ENCODE peak calls at places on chromosomes 2 and 18, in ten cellular contexts. A, E, U, O, I, C, N, T, B and S are unnamed samples. For H3K4me1 and H3K36me3, the result is how much of the 10 kb centered on the place peaks cover.

GRCh38 chr2:231900486-231900942 is 25.7 kb downstream of the NPPC start:
- DNase-seq in C (peak), O (peak), E (peak), U (peak), T (peak), B (peak), A (peak), N (peak), I (peak), S (peak)

GRCh38 chr18:33034941-33035340 is 262.1 kb upstream of the KLHL14 start:
- DNase-seq in T (no peak), O (no peak), U (no peak), A (no peak), E (no peak), B (no peak), N (no peak), C (no peak), I (no peak), S (no peak)

GRCh38 chr2:11597538-11598225 is 63.8 kb downstream of the GREB1 start:
- DNase-seq in C (no peak), A (no peak), N (no peak), E (no peak), O (no peak), T (no peak), U (no peak), B (no peak), I (no peak), S (no peak)

GRCh38 chr18:13548106-13548819 is 178.1 kb downstream of the FAM210A start:
- DNase-seq in I (no peak), B (peak), O (peak), U (no peak), A (no peak), N (no peak), T (no peak), C (no peak), E (no peak), S (no peak)

GRCh38 chr2:127083819-127084503 is 23.0 kb downstream of the BIN1 start:
- DNase-seq in A (no peak), I (no peak), O (peak), T (peak), N (no peak), B (no peak), C (peak), E (peak), U (no peak), S (peak)

GRCh38 chr2:11450791-11451190 is 15.2 kb downstream of the E2F6 start:
- DNase-seq in O (no peak), N (no peak), T (no peak), I (no peak), E (no peak), U (no peak), A (no peak), C (no peak), B (no peak), S (no peak)

GRCh38 chr2:52779446-52779845 is 988.2 kb upstream of the CHAC2 start:
- DNase-seq in A (no peak), B (no peak), O (no peak), U (no peak), I (no peak), T (no peak), N (no peak), C (no peak), E (no peak), S (no peak)

GRCh38 chr2:144015655-144016245 is 504.2 kb downstream of the ZEB2 start:
- DNase-seq in N (no peak), A (no peak), C (no peak), O (no peak), U (no peak), B (no peak), E (peak), T (no peak), I (no peak), S (no peak)

GRCh38 chr2:236972491-236973379 is 113.0 kb upstream of the COPS8 start:
- DNase-seq in B (peak), T (peak), E (peak), U (peak), N (no peak), O (peak), C (peak), A (no peak), I (peak), S (peak)

GRCh38 chr2:38523728-38524437 is 78.8 kb downstream of the HNRNPLL start:
- DNase-seq in I (peak), N (no peak), B (peak), E (no peak), A (peak), T (no peak), U (no peak), O (no peak), C (peak), S (no peak)

GRCh38 chr18:9466911-9467310 is 8.4 kb upstream of the RALBP1 start:
- DNase-seq in O (no peak), N (no peak), B (no peak), C (no peak), A (no peak), T (no peak), U (no peak), I (no peak), E (peak), S (no peak)

GRCh38 chr2:201257381-201257940 is 2.9 kb upstream of the CASP8 start:
- DNase-seq in O (peak), T (peak), B (peak), A (peak), N (no peak), I (no peak), C (peak), U (no peak), E (no peak), S (peak)

GRCh38 chr2:192228685-192229084 is 34.0 kb upstream of the TMEFF2 start:
- DNase-seq in N (no peak), T (no peak), E (peak), C (no peak), A (no peak), O (no peak), B (no peak), U (no peak), I (peak), S (no peak)

DNA sequence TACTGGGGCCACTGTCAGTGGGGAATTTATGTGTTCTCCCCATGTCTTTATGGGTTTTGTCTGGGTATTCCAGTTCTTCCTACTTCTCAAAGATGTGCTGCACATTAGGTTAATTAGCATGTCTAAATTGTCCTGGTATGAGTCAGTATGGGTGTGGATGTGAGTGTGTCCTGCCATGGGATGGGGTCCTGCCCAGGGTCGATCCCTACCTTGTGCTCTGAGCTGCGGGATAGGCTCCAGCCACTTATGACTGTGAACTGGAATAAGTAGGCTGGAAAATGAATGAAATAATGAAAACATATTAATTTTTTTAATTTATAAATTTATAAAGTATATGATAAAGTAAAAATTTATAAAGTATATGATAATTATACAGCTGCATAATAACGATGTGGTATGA is 167.5 kb downstream of the UBR3 start:
- DNase-seq in O (no peak), U (no peak), B (no peak), C (no peak), T (no peak), A (no peak), N (no peak), I (no peak), E (no peak), S (no peak)
- H3K4me1 ChIP-seq in O (under half), U (under half), B (under half), C (under half), T (under half), A (under half), N (under half), I (under half), E (under half), S (under half)

GRCh38 chr2:71631411-71631931 is 178.1 kb downstream of the DYSF start:
- DNase-seq in U (no peak), C (no peak), O (no peak), N (no peak), A (no peak), T (no peak), I (no peak), B (peak), E (peak), S (no peak)

GRCh38 chr2:71634571-71634970 is 181.2 kb downstream of the DYSF start:
- DNase-seq in N (no peak), O (no peak), B (no peak), C (no peak), I (no peak), U (no peak), T (no peak), A (no peak), E (no peak), S (no peak)

GRCh38 chr2:71629273-71629672 is 175.9 kb downstream of the DYSF start:
- DNase-seq in B (no peak), T (no peak), E (no peak), A (no peak), C (no peak), U (no peak), N (no peak), I (no peak), O (no peak), S (no peak)

GRCh38 chr2:71635798-71636197 is 182.4 kb downstream of the DYSF start:
- DNase-seq in O (no peak), C (no peak), E (no peak), B (no peak), I (no peak), N (no peak), U (no peak), A (no peak), T (no peak), S (no peak)

GRCh38 chr2:71630110-71630967 is 177.0 kb downstream of the DYSF start:
- DNase-seq in B (no peak), C (no peak), A (no peak), I (no peak), N (no peak), O (no peak), U (no peak), E (no peak), T (no peak), S (no peak)
- H3K36me3 ChIP-seq in B (under half), C (under half), A (under half), I (under half), N (under half), O (under half), U (under half), E (under half), T (under half), S (under half)

GRCh38 chr18:59715445-59715844 is 18.2 kb upstream of the CCBE1 start:
- DNase-seq in I (no peak), A (no peak), B (no peak), U (no peak), N (no peak), T (no peak), O (no peak), C (no peak), E (peak), S (no peak)

GRCh38 chr18:59718108-59719057 is 21.2 kb upstream of the CCBE1 start:
- DNase-seq in T (no peak), B (peak), C (no peak), I (no peak), N (no peak), U (no peak), A (no peak), E (peak), O (no peak), S (no peak)

GRCh38 chr18:59719533-59720325 is 22.5 kb upstream of the CCBE1 start:
- DNase-seq in T (no peak), I (no peak), C (no peak), E (peak), B (no peak), U (no peak), A (no peak), O (no peak), N (no peak), S (no peak)

GRCh38 chr18:59715966-59716369 is 18.7 kb upstream of the CCBE1 start:
- DNase-seq in I (no peak), C (peak), E (peak), T (no peak), U (no peak), A (no peak), O (no peak), B (no peak), N (peak), S (no peak)

GRCh38 chr18:59717291-59717690 is 20.1 kb upstream of the CCBE1 start:
- DNase-seq in T (no peak), B (no peak), N (no peak), C (no peak), U (no peak), E (no peak), A (no peak), O (no peak), I (no peak), S (no peak)
- H3K4me1 ChIP-seq in T (under half), B (under half), N (under half), C (under half), U (under half), E (under half), A (under half), O (under half), I (under half), S (under half)

DNA sequence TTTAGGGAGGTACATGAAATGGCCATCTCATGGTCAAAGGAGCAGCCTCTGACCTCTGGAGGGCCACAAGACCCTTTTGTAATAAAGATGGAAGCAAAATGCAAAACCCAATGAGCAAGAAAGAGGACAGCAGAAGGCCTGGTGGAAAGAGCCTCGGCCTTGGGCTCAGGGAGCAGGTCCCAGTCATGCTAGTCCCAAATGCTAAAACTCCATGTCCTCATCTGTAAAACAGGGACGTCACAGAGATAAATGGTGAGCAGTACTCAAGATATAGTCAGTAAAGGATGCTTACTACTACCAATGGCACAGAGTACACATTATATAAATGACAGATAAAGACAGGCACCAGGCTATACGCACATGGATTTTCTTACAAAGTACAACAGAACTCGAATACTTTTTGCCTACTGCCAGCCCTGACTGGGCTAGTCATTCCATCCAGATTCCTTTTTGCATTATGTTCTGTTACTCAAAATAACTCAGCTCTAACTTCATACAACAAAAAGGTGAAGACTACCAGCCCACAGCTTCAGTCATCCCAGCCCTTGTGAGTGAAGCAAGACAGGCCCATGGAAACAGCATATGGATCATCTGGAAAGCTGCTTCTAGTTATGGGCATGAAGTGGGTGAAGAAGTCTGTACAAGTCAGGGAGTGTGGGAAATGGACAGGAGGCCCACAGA is 64.9 kb upstream of the TFCP2L1 start:
- DNase-seq in I (no peak), T (no peak), C (no peak), N (no peak), A (no peak), B (no peak), O (no peak), E (no peak), U (no peak), S (no peak)
- H3K36me3 ChIP-seq in I (under half), T (under half), C (half or more), N (under half), A (half or more), B (half or more), O (half or more), E (under half), U (half or more), S (half or more)

DNA sequence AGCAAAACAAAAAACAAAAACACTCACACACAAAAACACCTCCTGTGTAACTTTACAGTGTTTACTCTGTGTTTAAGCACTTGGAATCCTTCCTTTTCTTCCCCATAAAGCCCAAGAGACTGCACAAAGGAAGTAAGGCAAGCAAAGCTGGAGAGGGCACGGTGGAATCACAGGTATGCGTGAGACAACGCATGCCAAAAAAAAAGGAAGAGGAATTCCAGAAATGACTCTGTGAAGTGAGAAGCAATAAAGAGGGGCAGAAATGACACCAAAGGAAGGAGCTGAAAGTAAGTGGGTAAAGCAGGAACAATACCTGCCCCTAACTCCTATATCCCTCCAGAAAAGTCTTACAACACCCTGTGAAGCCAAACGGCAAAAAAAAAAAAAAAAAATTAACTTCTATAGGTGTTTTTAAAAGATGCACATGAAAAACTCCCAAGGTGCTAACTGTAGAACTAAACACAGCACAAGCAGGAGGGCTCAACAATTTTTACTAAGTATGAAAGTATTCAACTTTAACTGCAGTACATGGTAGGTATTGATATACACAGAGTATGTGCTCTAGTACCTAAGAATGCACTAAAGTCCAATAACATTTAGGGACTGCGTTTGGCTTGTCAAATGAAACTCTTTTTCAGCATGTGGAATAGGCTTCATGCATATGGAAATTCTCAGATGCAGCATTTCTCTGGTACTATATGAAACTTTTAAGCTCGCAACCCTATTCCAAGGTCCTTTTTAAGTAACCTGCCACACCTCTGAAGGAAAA is 9.1 kb downstream of the RND3 start:
- DNase-seq in C (no peak), T (no peak), B (no peak), O (no peak), U (peak), N (no peak), A (no peak), E (no peak), I (peak), S (no peak)
- H3K4me1 ChIP-seq in C (half or more), T (under half), B (under half), O (half or more), U (under half), N (half or more), A (under half), E (half or more), I (half or more), S (half or more)

GRCh38 chr2:69847068-69847828 is 17.8 kb downstream of the GMCL1 start:
- DNase-seq in B (no peak), A (no peak), U (no peak), C (no peak), T (no peak), I (no peak), O (no peak), N (no peak), E (no peak), S (no peak)
- H3K36me3 ChIP-seq in B (under half), A (half or more), U (half or more), C (under half), T (under half), I (under half), O (under half), N (under half), E (under half), S (under half)

GRCh38 chr18:12376718-12377555 is at the start of gene AFG3L2:
- DNase-seq in I (peak), U (peak), O (peak), N (peak), T (peak), E (peak), B (peak), C (peak), A (peak), S (peak)

GRCh38 chr18:12376034-12376717 is 851 bp downstream of the AFG3L2 start:
- DNase-seq in U (peak), C (peak), B (peak), E (peak), N (no peak), T (peak), O (no peak), A (peak), I (peak), S (peak)

GRCh38 chr18:12373771-12374116 is 3.3 kb downstream of the AFG3L2 start:
- DNase-seq in T (no peak), U (no peak), B (no peak), A (no peak), N (no peak), C (no peak), I (no peak), O (no peak), E (no peak), S (no peak)

GRCh38 chr18:12374398-12374797 is 2.6 kb downstream of the AFG3L2 start:
- DNase-seq in A (no peak), E (no peak), B (no peak), I (no peak), O (no peak), U (no peak), T (no peak), C (no peak), N (no peak), S (no peak)

GRCh38 chr18:12377556-12378553 is 828 bp upstream of the AFG3L2 start:
- DNase-seq in E (peak), C (no peak), T (no peak), U (no peak), A (no peak), N (no peak), O (no peak), I (peak), B (peak), S (no peak)
- H3K4me1 ChIP-seq in E (under half), C (under half), T (under half), U (under half), A (under half), N (under half), O (under half), I (under half), B (under half), S (under half)